ENCODE peak calls at places on chromosomes 16 and 17, in four cellular contexts. B is dorsolateral prefrontal cortex, W is endothelial cell, O is cardiac muscle cell. A is an unnamed sample.

GRCh38 chr17:77494664-77495435 is 354.1 kb downstream of the SEC14L1 start:
- DNase-seq in B (peak; percentile 77), W (peak; percentile 83), O (peak; percentile 88), A (peak; percentile 87)

GRCh38 chr17:49494937-49495841 is at the start of gene NGFR:
- DNase-seq in B (no peak), W (peak; percentile 14), O (peak; percentile 70), A (peak; percentile 42)

GRCh38 chr16:51440096-51440495 is 289.0 kb upstream of the SALL1 start:
- DNase-seq in B (no peak), W (no peak), O (no peak), A (no peak)

GRCh38 chr17:6995500-6996255 is at the start of gene ALOX12:
- DNase-seq in B (no peak), W (peak; percentile 46), O (peak; percentile 38), A (no peak)

GRCh38 chr17:15947331-15947730 is 2.4 kb downstream of the ADORA2B start:
- DNase-seq in B (no peak), W (no peak), O (no peak), A (no peak)

GRCh38 chr17:38797091-38797490 is 2.3 kb downstream of the PIP4K2B start:
- DNase-seq in B (no peak), W (no peak), O (no peak), A (no peak)

GRCh38 chr17:74045608-74046007 is 157.9 kb upstream of the RPL38 start:
- DNase-seq in B (no peak), W (no peak), O (no peak), A (no peak)

GRCh38 chr17:45692661-45693060 is 91.5 kb upstream of the CRHR1 start:
- DNase-seq in B (no peak), W (no peak), O (no peak), A (no peak)

GRCh38 chr17:76272541-76273434 is 7.6 kb downstream of the UBALD2 start:
- DNase-seq in B (no peak), W (no peak), O (no peak), A (no peak)

GRCh38 chr17:57670769-57671545 is 74.1 kb downstream of the CCDC182 start:
- DNase-seq in B (no peak), W (peak; percentile 1), O (no peak), A (no peak)

GRCh38 chr17:21201302-21201602 is 12.7 kb downstream of the TMEM11 start:
- DNase-seq in B (no peak), W (no peak), O (no peak), A (no peak)

GRCh38 chr17:17549732-17550366 is 41.7 kb downstream of the PEMT start:
- DNase-seq in B (peak; percentile 57), W (no peak), O (no peak), A (no peak)

GRCh38 chr16:60414617-60415016 is 1621.6 kb downstream of the CDH8 start:
- DNase-seq in B (no peak), W (no peak), O (peak; percentile 23), A (no peak)

GRCh38 chr17:68697850-68698313 is 96.7 kb upstream of the FAM20A start:
- DNase-seq in B (no peak), W (no peak), O (no peak), A (no peak)

GRCh38 chr17:64773836-64774761 is 112.0 kb upstream of the SMURF2 start:
- DNase-seq in B (no peak), W (peak; percentile 43), O (peak; percentile 47), A (no peak)

GRCh38 chr17:7014995-7015586 is 2.7 kb downstream of the RNASEK start:
- DNase-seq in B (no peak), W (no peak), O (no peak), A (no peak)

GRCh38 chr16:52035406-52035805 is 511.5 kb downstream of the TOX3 start:
- DNase-seq in B (no peak), W (no peak), O (no peak), A (no peak)

GRCh38 chr17:43908111-43908721 is 880 bp upstream of the MPP2 start:
- DNase-seq in B (peak; percentile 89), W (peak; percentile 53), O (peak; percentile 78), A (peak; percentile 59)

GRCh38 chr16:86512860-86513470 is 2.6 kb downstream of the FOXF1 start:
- DNase-seq in B (no peak), W (no peak), O (no peak), A (no peak)

GRCh38 chr17:54967621-54968258 is 714 bp downstream of the COX11 start:
- DNase-seq in B (no peak), W (no peak), O (peak; percentile 28), A (no peak)

GRCh38 chr16:49330562-49331201 is 42.9 kb upstream of the C16orf78 start:
- DNase-seq in B (no peak), W (no peak), O (no peak), A (no peak)

GRCh38 chr16:54246454-54246821 is 40.1 kb downstream of the IRX3 start:
- DNase-seq in B (no peak), W (no peak), O (no peak), A (no peak)

GRCh38 chr17:65123757-65124675 is 13.2 kb upstream of the RGS9 start:
- DNase-seq in B (no peak), W (no peak), O (no peak), A (no peak)

GRCh38 chr17:41544497-41544896 is 16.4 kb upstream of the KRT19 start:
- DNase-seq in B (no peak), W (no peak), O (peak; percentile 74), A (no peak)

GRCh38 chr16:87560428-87561199 is 41.7 kb upstream of the JPH3 start:
- DNase-seq in B (no peak), W (peak; percentile 55), O (no peak), A (no peak)

GRCh38 chr16:68696514-68696913 is 40.6 kb upstream of the CDH1 start:
- DNase-seq in B (no peak), W (no peak), O (no peak), A (no peak)
- TF ChIP-seq CTCF in B (no peak), W (no peak), O (no peak), A (no peak)

GRCh38 chr17:3905017-3905486 is 11.2 kb downstream of the P2RX1 start:
- DNase-seq in B (no peak), W (no peak), O (no peak), A (no peak)

GRCh38 chr17:3910420-3911270 is 5.6 kb downstream of the P2RX1 start:
- DNase-seq in B (no peak), W (no peak), O (no peak), A (no peak)

GRCh38 chr17:3909257-3909656 is 7.0 kb downstream of the P2RX1 start:
- DNase-seq in B (no peak), W (no peak), O (no peak), A (no peak)

GRCh38 chr17:3906881-3907280 is 9.4 kb downstream of the P2RX1 start:
- DNase-seq in B (no peak), W (no peak), O (no peak), A (no peak)

DNA sequence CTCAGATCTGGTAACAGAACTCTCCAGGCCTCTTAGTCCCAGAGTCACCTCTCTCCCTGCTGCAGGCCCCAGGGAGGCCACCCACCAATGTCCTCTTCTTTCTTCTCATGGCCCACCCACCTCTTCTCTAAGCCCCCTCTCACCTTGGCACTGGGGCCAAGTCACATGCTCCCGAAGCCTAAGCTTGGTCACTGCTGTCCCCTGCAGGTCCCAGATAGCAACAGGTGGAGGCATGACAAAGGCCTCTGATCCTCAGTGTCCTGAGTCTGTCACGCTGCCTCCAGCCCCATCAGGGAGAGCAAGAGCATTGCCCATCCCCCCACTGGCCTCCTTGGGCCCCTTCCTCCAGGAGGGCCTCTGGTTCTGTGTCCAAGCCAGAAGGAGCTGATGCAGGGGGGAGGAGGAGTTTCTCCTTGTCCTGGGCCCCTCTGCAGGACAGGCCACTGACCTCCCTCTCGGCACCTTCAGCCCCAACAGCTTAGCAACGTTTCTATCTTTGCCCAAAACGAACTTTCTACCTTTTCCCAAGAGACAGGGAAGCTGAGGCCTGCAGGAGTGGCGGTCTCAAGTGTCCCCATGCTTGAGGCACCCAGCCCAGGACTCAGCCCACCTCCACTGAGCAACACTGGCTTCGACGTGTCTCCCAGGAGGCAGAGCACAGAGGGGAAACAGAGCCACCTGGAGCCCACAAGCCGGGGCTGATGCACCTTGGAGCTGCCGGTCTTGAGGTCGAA is 8.6 kb downstream of the P2RX1 start:
- DNase-seq in B (no peak), W (no peak), O (no peak), A (no peak)
- TF ChIP-seq CTCF in B (no peak), W (no peak), O (no peak), A (no peak)

DNA sequence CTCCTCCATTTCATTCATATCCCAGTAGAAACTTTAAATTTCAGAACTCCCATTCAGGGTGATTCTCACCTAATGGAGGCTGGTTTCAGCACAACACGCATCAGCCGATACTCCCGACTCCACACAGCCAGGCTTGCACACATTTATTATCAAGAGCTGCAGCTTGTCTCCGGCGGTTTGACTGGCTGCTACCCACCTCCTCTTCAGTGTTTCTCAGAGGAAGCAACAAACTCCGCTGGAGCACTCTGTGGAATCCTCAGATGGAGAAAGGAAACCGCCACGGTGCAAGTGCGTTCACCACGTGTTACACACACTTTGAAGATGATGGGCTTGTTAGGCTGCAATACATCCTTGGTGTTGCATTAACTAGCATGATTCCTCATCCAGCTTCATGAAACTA is 39.7 kb upstream of the NUDT7 start:
- DNase-seq in B (no peak), W (no peak), O (no peak), A (no peak)
- TF ChIP-seq CTCF in B (no peak), W (no peak), O (no peak), A (no peak)

DNA sequence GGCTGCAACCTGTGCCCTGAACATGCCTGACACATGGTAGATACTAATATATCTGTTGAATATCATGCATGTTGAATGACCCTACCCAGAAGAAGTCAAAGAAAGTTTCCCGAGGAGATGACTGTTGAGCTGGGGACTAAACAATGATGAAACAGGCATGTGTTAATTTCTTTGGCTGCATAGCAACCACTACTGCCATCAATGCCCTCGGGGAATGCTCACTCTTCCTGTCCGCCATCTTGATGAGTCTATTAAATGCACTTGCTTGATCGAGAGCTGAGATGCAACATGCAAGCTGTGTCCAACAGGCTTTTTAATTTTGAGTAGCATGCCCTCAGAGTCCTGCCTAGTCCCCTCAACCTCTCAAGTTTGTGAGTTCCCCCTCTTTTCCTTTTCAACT is 31.3 kb downstream of the GRIN2A start:
- DNase-seq in B (no peak), W (no peak), O (no peak), A (no peak)
- TF ChIP-seq CTCF in B (no peak), W (no peak), O (no peak), A (no peak)

GRCh38 chr16:392450-393027 is 4.5 kb upstream of the NME4 start:
- DNase-seq in B (no peak), W (no peak), O (no peak), A (no peak)
- TF ChIP-seq CTCF in B (no peak), W (no peak), O (no peak), A (no peak)

GRCh38 chr16:19680972-19681371 is 37.1 kb downstream of the KNOP1 start:
- DNase-seq in B (no peak), W (no peak), O (no peak), A (no peak)
- TF ChIP-seq CTCF in B (no peak), W (no peak), O (peak; percentile 24), A (no peak)

DNA sequence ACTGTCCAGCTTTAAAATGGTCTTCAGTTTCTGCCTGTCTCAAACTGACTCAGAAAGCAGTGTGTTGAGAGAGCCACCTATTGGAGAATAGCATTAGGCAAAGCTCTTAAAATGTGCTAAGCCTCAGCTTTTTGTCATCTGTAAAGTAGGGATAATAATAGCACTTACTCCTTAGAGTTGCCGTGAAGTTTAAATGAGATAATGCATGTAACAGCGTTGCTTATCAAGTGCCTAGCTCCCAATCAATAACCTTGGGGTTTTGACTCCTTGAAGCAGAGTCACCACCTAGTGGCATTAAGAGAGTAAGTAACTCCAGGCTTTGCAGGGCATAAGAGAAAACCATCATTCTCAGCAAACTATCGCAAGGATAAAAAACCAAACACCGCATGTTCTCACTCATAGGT is 163.3 kb downstream of the HS3ST2 start:
- DNase-seq in B (no peak), W (no peak), O (peak; percentile 4), A (no peak)
- TF ChIP-seq CTCF in B (peak; percentile 46), W (peak; percentile 31), O (no peak), A (peak; percentile 46)